ENCODE peak calls at places on chromosomes 12 and 14, in six cellular contexts. J is CD8-positive, alpha-beta T cell; Z is ovary; N is D341Med; P is iris pigment epithelial cell; I is heart right ventricle. O is an unnamed sample.

GRCh38 chr14:101707285-101707842 is 54.1 kb upstream of the PPP2R5C start:
- DNase-seq in N (peak), P (peak), J (peak), Z (peak), I (peak), O (no peak)

GRCh38 chr14:106622200-106622745 is 1095.9 kb downstream of the TMEM121 start:
- DNase-seq in J (peak), Z (no peak), I (no peak), N (no peak), P (no peak), O (no peak)

GRCh38 chr12:34300376-34301250 is 278.3 kb downstream of the ALG10 start:
- DNase-seq in N (no peak), I (no peak), Z (no peak), P (no peak), J (no peak), O (peak)

GRCh38 chr12:132131952-132132351 is 12.2 kb downstream of the DDX51 start:
- DNase-seq in N (peak), Z (no peak), J (no peak), I (no peak), P (no peak), O (no peak)

GRCh38 chr14:64929003-64929337 is 13.6 kb downstream of the GPX2 start:
- DNase-seq in I (no peak), Z (no peak), J (no peak), P (no peak), N (no peak), O (no peak)

GRCh38 chr14:72856530-72857264 is 37.2 kb downstream of the DPF3 start:
- DNase-seq in P (no peak), Z (no peak), J (no peak), I (no peak), N (no peak), O (no peak)

GRCh38 chr14:101593411-101594181 is 32.3 kb downstream of the DIO3 start:
- DNase-seq in I (no peak), N (no peak), Z (no peak), J (no peak), P (no peak), O (no peak)

GRCh38 chr14:42994001-42994736 is 1387.5 kb downstream of the LRFN5 start:
- DNase-seq in I (no peak), J (no peak), Z (no peak), N (no peak), P (peak), O (no peak)

GRCh38 chr12:31477669-31478068 is 113.3 kb downstream of the DENND5B start:
- DNase-seq in I (no peak), N (peak), J (no peak), Z (no peak), P (no peak), O (no peak)

GRCh38 chr14:44422699-44423098 is 84.4 kb downstream of the FSCB start:
- DNase-seq in I (no peak), Z (no peak), N (no peak), J (no peak), P (no peak), O (no peak)

GRCh38 chr14:68471029-68471963 is 321.6 kb downstream of the ZFP36L1 start:
- DNase-seq in Z (no peak), P (no peak), J (no peak), I (no peak), N (no peak), O (no peak)

GRCh38 chr12:18422849-18423248 is 161.5 kb downstream of the PIK3C2G start:
- DNase-seq in N (no peak), J (no peak), I (no peak), P (peak), Z (no peak), O (no peak)

GRCh38 chr12:114667669-114668150 is 16.3 kb downstream of the TBX3 start:
- DNase-seq in J (no peak), Z (no peak), I (no peak), N (no peak), P (no peak), O (no peak)

GRCh38 chr12:21773263-21773741 is 1.2 kb downstream of the KCNJ8 start:
- DNase-seq in J (no peak), I (peak), Z (peak), N (peak), P (no peak), O (peak)

GRCh38 chr12:118980407-118981014 is 830 bp upstream of the SRRM4 start:
- DNase-seq in J (no peak), N (peak), Z (no peak), P (no peak), I (no peak), O (no peak)

GRCh38 chr12:104649913-104650312 is 193.2 kb downstream of the CHST11 start:
- DNase-seq in Z (no peak), P (peak), N (no peak), I (no peak), J (no peak), O (no peak)

GRCh38 chr14:103684471-103684870 is 30.8 kb downstream of the XRCC3 start:
- DNase-seq in J (no peak), I (no peak), P (no peak), N (no peak), Z (no peak), O (peak)

GRCh38 chr14:72457641-72458040 is 436.3 kb downstream of the DPF3 start:
- DNase-seq in I (no peak), N (no peak), P (peak), Z (no peak), J (no peak), O (no peak)

GRCh38 chr14:97318380-97318779 is 521.2 kb downstream of the VRK1 start:
- DNase-seq in I (no peak), Z (no peak), N (no peak), P (no peak), J (no peak), O (no peak)

GRCh38 chr14:99687284-99688209 is 3.4 kb downstream of the CYP46A1 start:
- DNase-seq in J (peak), I (no peak), N (peak), Z (no peak), P (no peak), O (no peak)

GRCh38 chr12:9969673-9970072 is 1.5 kb upstream of the CLEC12A start:
- DNase-seq in Z (no peak), J (no peak), I (no peak), P (no peak), N (no peak), O (no peak)

GRCh38 chr12:2633825-2634200 is 161.0 kb upstream of the FKBP4 start:
- DNase-seq in I (no peak), J (no peak), N (no peak), Z (no peak), P (no peak), O (no peak)

GRCh38 chr14:86865934-86866333 is 1127.0 kb downstream of the GALC start:
- DNase-seq in P (no peak), J (no peak), I (no peak), Z (no peak), N (no peak), O (no peak)

GRCh38 chr12:25194211-25194610 is 749 bp downstream of the DNAI7 start:
- DNase-seq in J (no peak), P (no peak), I (no peak), Z (no peak), N (no peak), O (no peak)

GRCh38 chr12:120261951-120262851 is 3.3 kb downstream of the PXN start:
- DNase-seq in N (no peak), Z (no peak), P (peak), J (peak), I (no peak), O (no peak)

GRCh38 chr12:76252031-76252430 is 96.2 kb downstream of the BBS10 start:
- DNase-seq in N (no peak), P (no peak), Z (no peak), J (no peak), I (no peak), O (peak)

GRCh38 chr12:70925542-70925941 is 5.0 kb upstream of the PTPRR start:
- DNase-seq in J (no peak), Z (no peak), N (no peak), I (no peak), P (no peak), O (no peak)

GRCh38 chr12:20305470-20305869 is 62.9 kb upstream of the PDE3A start:
- DNase-seq in J (no peak), P (peak), N (no peak), I (no peak), Z (no peak), O (no peak)

GRCh38 chr14:24262821-24263733 is at the start of gene TGM1:
- DNase-seq in J (no peak), I (no peak), P (no peak), Z (no peak), N (no peak), O (no peak)

GRCh38 chr14:68518910-68519686 is 273.8 kb downstream of the ZFP36L1 start:
- DNase-seq in J (no peak), N (no peak), Z (no peak), I (peak), P (no peak), O (no peak)

O was measured in right cardiac atrium.